ENCODE peak calls at places on chromosomes 1 and 21, in seven cellular contexts. One of them, this sample, is unnamed.
A peak's percentile ranks its signal among the peaks of the same experiment; 100 is the strongest.

GRCh38 chr1:193479187-193479586 is 292.8 kb upstream of the B3GALT2 start:
- DNase-seq in transverse colon: peak; percentile 60
- DNase-seq in HepG2: no peak
- DNase-seq in stomach: peak; percentile 44
- DNase-seq in tibial nerve: no peak
- DNase-seq in A549: no peak
- DNase-seq in ovary: no peak
- DNase-seq in this sample: no peak

GRCh38 chr21:31731802-31732537 is at the start of gene SCAF4:
- DNase-seq in transverse colon: peak; percentile 92
- DNase-seq in HepG2: peak; percentile 77
- DNase-seq in stomach: peak; percentile 91
- DNase-seq in tibial nerve: peak; percentile 80
- DNase-seq in A549: peak; percentile 59
- DNase-seq in ovary: peak; percentile 94
- DNase-seq in this sample: peak; percentile 98

GRCh38 chr1:170927955-170928850 is 7.1 kb upstream of the MROH9 start:
- DNase-seq in transverse colon: no peak
- DNase-seq in HepG2: no peak
- DNase-seq in stomach: no peak
- DNase-seq in tibial nerve: no peak
- DNase-seq in A549: no peak
- DNase-seq in ovary: no peak
- DNase-seq in this sample: no peak

GRCh38 chr1:39196244-39197215 is 8.0 kb upstream of the MACF1 start:
- DNase-seq in transverse colon: peak; percentile 26
- DNase-seq in HepG2: no peak
- DNase-seq in stomach: no peak
- DNase-seq in tibial nerve: no peak
- DNase-seq in A549: no peak
- DNase-seq in ovary: no peak
- DNase-seq in this sample: peak; percentile 33

GRCh38 chr1:167923324-167924039 is 9.5 kb upstream of the ADCY10 start:
- DNase-seq in transverse colon: no peak
- DNase-seq in HepG2: no peak
- DNase-seq in stomach: no peak
- DNase-seq in tibial nerve: no peak
- DNase-seq in A549: no peak
- DNase-seq in ovary: no peak
- DNase-seq in this sample: no peak

GRCh38 chr1:172946814-172947507 is 103.8 kb downstream of the TNFSF18 start:
- DNase-seq in transverse colon: no peak
- DNase-seq in HepG2: no peak
- DNase-seq in stomach: no peak
- DNase-seq in tibial nerve: no peak
- DNase-seq in A549: no peak
- DNase-seq in ovary: no peak
- DNase-seq in this sample: no peak

GRCh38 chr1:23478896-23479790 is 4.8 kb downstream of the ASAP3 start:
- DNase-seq in transverse colon: peak; percentile 38
- DNase-seq in HepG2: peak; percentile 97
- DNase-seq in stomach: peak; percentile 86
- DNase-seq in tibial nerve: peak; percentile 85
- DNase-seq in A549: no peak
- DNase-seq in ovary: peak; percentile 74
- DNase-seq in this sample: no peak

GRCh38 chr1:93502561-93502960 is 54.6 kb downstream of the FNBP1L start:
- DNase-seq in transverse colon: no peak
- DNase-seq in HepG2: no peak
- DNase-seq in stomach: no peak
- DNase-seq in tibial nerve: no peak
- DNase-seq in A549: no peak
- DNase-seq in ovary: no peak
- DNase-seq in this sample: no peak

GRCh38 chr1:3727042-3727824 is 25.0 kb upstream of the CCDC27 start:
- DNase-seq in transverse colon: no peak
- DNase-seq in HepG2: no peak
- DNase-seq in stomach: peak; percentile 30
- DNase-seq in tibial nerve: no peak
- DNase-seq in A549: peak; percentile 75
- DNase-seq in ovary: no peak
- DNase-seq in this sample: peak; percentile 78

GRCh38 chr21:36646011-36646410 is 52.9 kb upstream of the SIM2 start:
- DNase-seq in transverse colon: no peak
- DNase-seq in HepG2: no peak
- DNase-seq in stomach: no peak
- DNase-seq in tibial nerve: no peak
- DNase-seq in A549: no peak
- DNase-seq in ovary: no peak
- DNase-seq in this sample: no peak

GRCh38 chr1:31335007-31335406 is 37.9 kb downstream of the FABP3 start:
- DNase-seq in transverse colon: no peak
- DNase-seq in HepG2: peak; percentile 50
- DNase-seq in stomach: no peak
- DNase-seq in tibial nerve: no peak
- DNase-seq in A549: peak; percentile 7
- DNase-seq in ovary: no peak
- DNase-seq in this sample: peak; percentile 62

GRCh38 chr1:110176299-110176956 is 26.1 kb downstream of the SLC6A17 start:
- DNase-seq in transverse colon: peak; percentile 29
- DNase-seq in HepG2: no peak
- DNase-seq in stomach: peak; percentile 57
- DNase-seq in tibial nerve: peak; percentile 19
- DNase-seq in A549: no peak
- DNase-seq in ovary: no peak
- DNase-seq in this sample: peak; percentile 86

GRCh38 chr1:39981957-39982356 is 27.0 kb downstream of the MFSD2A start:
- DNase-seq in transverse colon: peak; percentile 15
- DNase-seq in HepG2: no peak
- DNase-seq in stomach: no peak
- DNase-seq in tibial nerve: no peak
- DNase-seq in A549: no peak
- DNase-seq in ovary: no peak
- DNase-seq in this sample: no peak

GRCh38 chr1:202376247-202376646 is 27.7 kb downstream of the PPP1R12B start:
- DNase-seq in transverse colon: no peak
- DNase-seq in HepG2: no peak
- DNase-seq in stomach: no peak
- DNase-seq in tibial nerve: no peak
- DNase-seq in A549: no peak
- DNase-seq in ovary: no peak
- DNase-seq in this sample: no peak

GRCh38 chr1:67683736-67684525 is 1.1 kb upstream of the GADD45A start:
- DNase-seq in transverse colon: peak; percentile 18
- DNase-seq in HepG2: no peak
- DNase-seq in stomach: no peak
- DNase-seq in tibial nerve: no peak
- DNase-seq in A549: no peak
- DNase-seq in ovary: no peak
- DNase-seq in this sample: no peak

GRCh38 chr1:38209986-38210385 is 163.4 kb upstream of the POU3F1 start:
- DNase-seq in transverse colon: no peak
- DNase-seq in HepG2: no peak
- DNase-seq in stomach: no peak
- DNase-seq in tibial nerve: no peak
- DNase-seq in A549: no peak
- DNase-seq in ovary: no peak
- DNase-seq in this sample: no peak

GRCh38 chr1:1260843-1261560 is 12.7 kb downstream of the UBE2J2 start:
- DNase-seq in transverse colon: no peak
- DNase-seq in HepG2: no peak
- DNase-seq in stomach: no peak
- DNase-seq in tibial nerve: no peak
- DNase-seq in A549: no peak
- DNase-seq in ovary: no peak
- DNase-seq in this sample: no peak

GRCh38 chr1:201267481-201268229 is 15.7 kb upstream of the PKP1 start:
- DNase-seq in transverse colon: no peak
- DNase-seq in HepG2: no peak
- DNase-seq in stomach: peak; percentile 8
- DNase-seq in tibial nerve: no peak
- DNase-seq in A549: no peak
- DNase-seq in ovary: no peak
- DNase-seq in this sample: no peak

GRCh38 chr21:33247596-33247995 is 17.9 kb downstream of the IFNAR2 start:
- DNase-seq in transverse colon: no peak
- DNase-seq in HepG2: no peak
- DNase-seq in stomach: no peak
- DNase-seq in tibial nerve: no peak
- DNase-seq in A549: no peak
- DNase-seq in ovary: no peak
- DNase-seq in this sample: no peak

GRCh38 chr1:109096110-109096509 is 5.5 kb downstream of the TMEM167B start:
- DNase-seq in transverse colon: no peak
- DNase-seq in HepG2: no peak
- DNase-seq in stomach: no peak
- DNase-seq in tibial nerve: no peak
- DNase-seq in A549: no peak
- DNase-seq in ovary: no peak
- DNase-seq in this sample: no peak

GRCh38 chr1:193111641-193112090 is 6.5 kb upstream of the GLRX2 start:
- DNase-seq in transverse colon: peak; percentile 43
- DNase-seq in HepG2: peak; percentile 67
- DNase-seq in stomach: peak; percentile 47
- DNase-seq in tibial nerve: peak; percentile 35
- DNase-seq in A549: no peak
- DNase-seq in ovary: no peak
- DNase-seq in this sample: no peak

GRCh38 chr1:145978860-145979745 is 14.6 kb downstream of the POLR3GL start:
- DNase-seq in transverse colon: peak; percentile 96
- DNase-seq in HepG2: peak; percentile 50
- DNase-seq in stomach: peak; percentile 91
- DNase-seq in tibial nerve: peak; percentile 97
- DNase-seq in A549: no peak
- DNase-seq in ovary: peak; percentile 86
- DNase-seq in this sample: peak; percentile 82
- TF ChIP-seq EP300 in transverse colon: peak; percentile 76
- TF ChIP-seq EP300 in HepG2: no peak
- TF ChIP-seq EP300 in stomach: peak; percentile 59
- TF ChIP-seq EP300 in tibial nerve: peak; percentile 99
- TF ChIP-seq EP300 in A549: no peak
- TF ChIP-seq EP300 in ovary: peak; percentile 81
- TF ChIP-seq EP300 in this sample: peak; percentile 58

DNA sequence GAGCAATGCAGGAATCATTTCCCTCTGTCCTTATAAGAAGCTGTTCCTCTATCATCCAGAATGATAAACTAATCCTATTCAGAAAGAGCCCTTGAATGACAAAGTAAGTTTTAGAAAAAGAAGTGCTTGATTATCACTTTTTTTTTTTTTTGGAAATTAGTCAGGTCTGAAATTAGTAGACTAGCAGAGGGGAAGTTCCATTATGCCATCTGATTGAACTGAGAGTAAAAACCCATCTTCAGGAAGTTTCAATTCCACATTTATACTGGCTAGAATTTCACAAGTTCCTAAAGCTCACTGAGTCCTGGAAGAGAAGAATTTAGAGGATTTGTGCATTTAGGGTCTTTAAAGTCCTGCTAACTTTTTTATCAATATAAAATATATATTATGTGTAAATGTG is 128.8 kb upstream of the COA6 start:
- DNase-seq in transverse colon: no peak
- DNase-seq in HepG2: no peak
- DNase-seq in stomach: no peak
- DNase-seq in tibial nerve: no peak
- DNase-seq in A549: no peak
- DNase-seq in ovary: no peak
- DNase-seq in this sample: no peak
- TF ChIP-seq EP300 in transverse colon: no peak
- TF ChIP-seq EP300 in HepG2: no peak
- TF ChIP-seq EP300 in stomach: no peak
- TF ChIP-seq EP300 in tibial nerve: no peak
- TF ChIP-seq EP300 in A549: no peak
- TF ChIP-seq EP300 in ovary: no peak
- TF ChIP-seq EP300 in this sample: no peak

GRCh38 chr21:17002628-17003027 is 510.2 kb upstream of the CXADR start:
- DNase-seq in transverse colon: no peak
- DNase-seq in HepG2: no peak
- DNase-seq in stomach: no peak
- DNase-seq in tibial nerve: no peak
- DNase-seq in A549: no peak
- DNase-seq in ovary: no peak
- DNase-seq in this sample: no peak
- TF ChIP-seq EP300 in transverse colon: no peak
- TF ChIP-seq EP300 in HepG2: no peak
- TF ChIP-seq EP300 in stomach: no peak
- TF ChIP-seq EP300 in tibial nerve: no peak
- TF ChIP-seq EP300 in A549: no peak
- TF ChIP-seq EP300 in ovary: no peak
- TF ChIP-seq EP300 in this sample: no peak

GRCh38 chr1:21259316-21260076 is 30.8 kb downstream of the ECE1 start:
- DNase-seq in transverse colon: no peak
- DNase-seq in HepG2: no peak
- DNase-seq in stomach: no peak
- DNase-seq in tibial nerve: no peak
- DNase-seq in A549: no peak
- DNase-seq in ovary: no peak
- DNase-seq in this sample: no peak

GRCh38 chr1:21262282-21263051 is 27.8 kb downstream of the ECE1 start:
- DNase-seq in transverse colon: peak; percentile 56
- DNase-seq in HepG2: peak; percentile 45
- DNase-seq in stomach: peak; percentile 65
- DNase-seq in tibial nerve: peak; percentile 78
- DNase-seq in A549: peak; percentile 38
- DNase-seq in ovary: peak; percentile 87
- DNase-seq in this sample: peak; percentile 88

GRCh38 chr1:21258331-21259134 is 31.7 kb downstream of the ECE1 start:
- DNase-seq in transverse colon: no peak
- DNase-seq in HepG2: no peak
- DNase-seq in stomach: no peak
- DNase-seq in tibial nerve: no peak
- DNase-seq in A549: no peak
- DNase-seq in ovary: no peak
- DNase-seq in this sample: no peak

GRCh38 chr1:21261551-21262281 is 28.5 kb downstream of the ECE1 start:
- DNase-seq in transverse colon: peak; percentile 53
- DNase-seq in HepG2: no peak
- DNase-seq in stomach: peak; percentile 50
- DNase-seq in tibial nerve: peak; percentile 73
- DNase-seq in A549: peak; percentile 81
- DNase-seq in ovary: no peak
- DNase-seq in this sample: peak; percentile 42

DNA sequence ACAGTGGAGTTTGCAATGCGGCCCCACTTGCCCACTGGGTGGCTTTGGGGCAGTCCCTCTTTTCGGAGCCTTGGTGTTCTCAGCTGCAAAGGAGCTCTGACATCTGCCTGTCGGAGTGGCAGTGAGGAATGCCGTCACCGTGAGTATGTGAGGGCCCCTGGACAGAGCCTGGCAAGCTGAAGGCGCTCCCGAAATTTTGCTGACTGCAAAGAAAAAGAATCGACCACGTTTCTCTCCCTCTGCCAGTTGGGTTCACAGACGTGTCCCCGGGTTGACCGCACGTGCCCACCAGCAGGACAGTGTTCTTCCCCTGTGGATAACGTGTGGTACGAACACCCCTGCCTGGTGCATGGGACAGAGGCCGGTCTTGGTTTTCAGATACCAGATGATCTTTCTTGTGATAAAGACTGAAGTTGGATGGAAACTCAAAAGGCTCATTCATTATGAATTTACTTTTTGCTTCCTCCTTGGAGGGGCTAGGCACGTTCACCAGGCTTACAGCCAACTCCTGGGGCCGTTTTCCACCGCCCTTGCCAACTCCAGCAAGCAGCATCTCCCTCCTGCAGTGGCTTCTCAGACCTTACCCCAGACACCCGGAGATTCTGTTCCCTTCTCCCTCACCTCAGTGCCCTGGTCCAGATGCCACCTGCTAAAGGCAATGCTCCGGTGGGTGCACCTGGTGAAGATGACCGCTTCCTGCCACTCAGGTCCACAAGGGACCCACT is 29.7 kb downstream of the ECE1 start:
- DNase-seq in transverse colon: no peak
- DNase-seq in HepG2: no peak
- DNase-seq in stomach: no peak
- DNase-seq in tibial nerve: no peak
- DNase-seq in A549: no peak
- DNase-seq in ovary: no peak
- DNase-seq in this sample: no peak
- TF ChIP-seq EP300 in transverse colon: no peak
- TF ChIP-seq EP300 in HepG2: no peak
- TF ChIP-seq EP300 in stomach: no peak
- TF ChIP-seq EP300 in tibial nerve: no peak
- TF ChIP-seq EP300 in A549: no peak
- TF ChIP-seq EP300 in ovary: no peak
- TF ChIP-seq EP300 in this sample: no peak

This sample was measured in SK-N-SH.